ENCODE peak calls at places on chromosomes 7 and 10, in ten cellular contexts. F is BJ, V is GM12865, H is gastrocnemius medialis, Y is fibroblast of lung, J is brain microvascular endothelial cell, S is dorsolateral prefrontal cortex, T is endodermal cell, B is left lung, P is mucosa of descending colon. K is an unnamed sample.

GRCh38 chr7:7131273-7131672 is 51.1 kb upstream of the C1GALT1 start:
- DNase-seq in F (no peak), V (no peak), H (no peak), Y (no peak), J (no peak), S (no peak), T (peak), B (no peak), P (no peak), K (no peak)

GRCh38 chr7:45324683-45325237 is 167.2 kb downstream of the RAMP3 start:
- DNase-seq in F (no peak), V (no peak), H (no peak), Y (peak), J (no peak), S (no peak), T (no peak), B (no peak), P (no peak), K (no peak)

GRCh38 chr10:69202332-69202731 is 17.8 kb upstream of the HKDC1 start:
- DNase-seq in F (no peak), V (no peak), H (no peak), Y (no peak), J (no peak), S (no peak), T (no peak), B (no peak), P (no peak), K (no peak)

GRCh38 chr7:39465055-39465929 is 100.9 kb upstream of the YAE1 start:
- DNase-seq in F (peak), V (peak), H (no peak), Y (peak), J (peak), S (no peak), T (peak), B (no peak), P (peak), K (peak)

GRCh38 chr7:36708765-36709164 is 15.5 kb downstream of the AOAH start:
- DNase-seq in F (no peak), V (no peak), H (no peak), Y (no peak), J (no peak), S (no peak), T (no peak), B (no peak), P (no peak), K (no peak)

GRCh38 chr7:46545790-46546189 is 624.7 kb upstream of the IGFBP3 start:
- DNase-seq in F (no peak), V (no peak), H (no peak), Y (peak), J (peak), S (no peak), T (no peak), B (no peak), P (no peak), K (peak)

GRCh38 chr7:88312061-88312663 is 5.5 kb upstream of the STEAP4 start:
- DNase-seq in F (no peak), V (no peak), H (peak), Y (peak), J (no peak), S (no peak), T (no peak), B (no peak), P (no peak), K (no peak)

GRCh38 chr10:6504296-6504695 is 75.8 kb downstream of the PRKCQ start:
- DNase-seq in F (no peak), V (no peak), H (no peak), Y (no peak), J (no peak), S (no peak), T (no peak), B (no peak), P (no peak), K (no peak)

GRCh38 chr10:34705563-34705962 is 109.5 kb downstream of the PARD3 start:
- DNase-seq in F (no peak), V (peak), H (no peak), Y (no peak), J (no peak), S (no peak), T (peak), B (no peak), P (no peak), K (no peak)

GRCh38 chr7:106365252-106366005 is 80.6 kb upstream of the NAMPT start:
- DNase-seq in F (no peak), V (peak), H (no peak), Y (no peak), J (no peak), S (no peak), T (no peak), B (no peak), P (peak), K (no peak)

GRCh38 chr7:135979674-135980660 is 2.8 kb upstream of the MTPN start:
- DNase-seq in F (no peak), V (peak), H (no peak), Y (peak), J (peak), S (no peak), T (no peak), B (no peak), P (no peak), K (no peak)

DNA sequence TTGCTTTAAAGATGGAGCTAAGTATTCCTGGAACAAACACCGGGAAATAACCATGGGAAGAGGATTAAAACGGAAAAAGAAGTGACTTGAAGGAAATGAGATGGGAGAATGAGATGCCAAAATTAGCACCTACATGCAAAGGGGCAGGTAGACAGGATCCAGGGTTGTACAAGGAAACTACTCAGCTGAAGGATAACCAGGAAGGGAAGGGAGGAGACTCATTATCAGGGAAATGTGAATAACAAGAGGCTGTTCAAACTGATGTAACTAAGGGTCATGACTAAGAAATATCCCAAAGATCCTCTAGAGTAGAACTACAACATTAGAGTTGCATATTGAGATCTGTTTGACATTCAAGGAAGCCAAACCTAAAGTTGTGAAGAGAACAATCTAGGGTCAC is 166.2 kb upstream of the SP8 start:
- DNase-seq in F (no peak), V (no peak), H (no peak), Y (no peak), J (no peak), S (no peak), T (no peak), B (no peak), P (no peak), K (no peak)
- H3K4me3 ChIP-seq in F (no peak), V (no peak), H (no peak), Y (no peak), J (no peak), S (no peak), T (no peak), B (no peak), P (no peak), K (no peak)

GRCh38 chr10:29068302-29068701 is 220.6 kb upstream of the LYZL1 start:
- DNase-seq in F (no peak), V (no peak), H (no peak), Y (no peak), J (no peak), S (no peak), T (peak), B (no peak), P (no peak), K (no peak)
- H3K4me3 ChIP-seq in F (no peak), V (no peak), H (no peak), Y (no peak), J (no peak), S (no peak), T (peak), B (no peak), P (no peak), K (no peak)

GRCh38 chr10:14010827-14011574 is 319.7 kb downstream of the FRMD4A start:
- DNase-seq in F (no peak), V (no peak), H (no peak), Y (no peak), J (no peak), S (no peak), T (no peak), B (no peak), P (no peak), K (no peak)

GRCh38 chr10:14009315-14010082 is 321.2 kb downstream of the FRMD4A start:
- DNase-seq in F (no peak), V (peak), H (no peak), Y (peak), J (peak), S (no peak), T (no peak), B (no peak), P (no peak), K (no peak)

GRCh38 chr10:14008648-14009072 is 322.1 kb downstream of the FRMD4A start:
- DNase-seq in F (no peak), V (no peak), H (no peak), Y (no peak), J (no peak), S (no peak), T (no peak), B (no peak), P (no peak), K (no peak)

GRCh38 chr10:14014423-14014822 is 316.3 kb downstream of the FRMD4A start:
- DNase-seq in F (no peak), V (no peak), H (no peak), Y (no peak), J (no peak), S (no peak), T (no peak), B (no peak), P (no peak), K (no peak)

GRCh38 chr10:14010083-14010551 is 320.6 kb downstream of the FRMD4A start:
- DNase-seq in F (no peak), V (peak), H (no peak), Y (peak), J (peak), S (no peak), T (peak), B (no peak), P (no peak), K (no peak)
- H3K4me3 ChIP-seq in F (peak), V (peak), H (peak), Y (peak), J (peak), S (peak), T (no peak), B (no peak), P (no peak), K (no peak)

DNA sequence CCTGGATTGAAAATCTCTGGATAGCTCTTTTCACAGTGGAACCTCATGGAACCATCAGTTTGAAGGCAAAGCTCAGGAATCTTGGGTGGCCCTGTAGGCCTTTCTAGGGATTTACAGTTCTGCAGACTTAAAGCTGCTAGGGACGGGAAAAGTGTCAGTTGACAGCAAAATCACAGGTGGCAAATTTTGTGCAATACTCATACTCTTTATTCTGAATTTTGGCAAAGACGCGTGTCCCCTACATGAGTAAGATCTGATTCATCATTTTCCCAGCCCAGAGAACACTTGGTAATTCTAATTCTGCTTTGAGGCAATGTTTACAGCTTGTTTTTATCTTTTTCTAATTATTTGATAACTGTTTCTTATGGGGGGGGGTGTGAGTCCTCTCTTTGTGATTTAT is 3.6 kb downstream of the LRRC17 start:
- DNase-seq in F (no peak), V (no peak), H (no peak), Y (peak), J (peak), S (no peak), T (no peak), B (no peak), P (no peak), K (no peak)
- H3K4me3 ChIP-seq in F (no peak), V (no peak), H (no peak), Y (peak), J (peak), S (no peak), T (no peak), B (no peak), P (no peak), K (no peak)

GRCh38 chr7:157397036-157397720 is 60.4 kb downstream of the DNAJB6 start:
- DNase-seq in F (no peak), V (no peak), H (peak), Y (no peak), J (no peak), S (no peak), T (no peak), B (peak), P (no peak), K (no peak)
- H3K4me3 ChIP-seq in F (no peak), V (no peak), H (no peak), Y (no peak), J (no peak), S (no peak), T (no peak), B (no peak), P (no peak), K (no peak)

GRCh38 chr7:31053986-31054385 is 1.9 kb downstream of the ADCYAP1R1 start:
- DNase-seq in F (no peak), V (no peak), H (no peak), Y (no peak), J (no peak), S (no peak), T (no peak), B (no peak), P (no peak), K (no peak)

GRCh38 chr7:31049001-31049765 is 2.9 kb upstream of the ADCYAP1R1 start:
- DNase-seq in F (no peak), V (no peak), H (no peak), Y (no peak), J (no peak), S (no peak), T (no peak), B (no peak), P (no peak), K (no peak)

GRCh38 chr7:31052504-31052840 is 364 bp downstream of the ADCYAP1R1 start:
- DNase-seq in F (no peak), V (no peak), H (no peak), Y (no peak), J (no peak), S (no peak), T (no peak), B (no peak), P (no peak), K (no peak)

GRCh38 chr7:31052841-31053601 is 913 bp downstream of the ADCYAP1R1 start:
- DNase-seq in F (no peak), V (no peak), H (no peak), Y (no peak), J (no peak), S (no peak), T (peak), B (no peak), P (no peak), K (no peak)

GRCh38 chr7:31051598-31052503 is at the start of gene ADCYAP1R1:
- DNase-seq in F (no peak), V (no peak), H (no peak), Y (no peak), J (no peak), S (peak), T (peak), B (no peak), P (no peak), K (no peak)
- H3K4me3 ChIP-seq in F (no peak), V (no peak), H (peak), Y (no peak), J (no peak), S (peak), T (peak), B (no peak), P (no peak), K (no peak)

K was measured in HCT116.